ENCODE peak calls at places on chromosome 14, in nine cellular contexts. Q is astrocyte, O is foreskin fibroblast, B is uterus, M is suprapubic skin, C is NT2/D1, D is fibroblast of mammary gland, G is HFF-Myc, Z is spleen. J is an unnamed sample.

GRCh38 chr14:97930191-97930590 is 1133.0 kb downstream of the VRK1 start:
- DNase-seq in Q (no peak), O (no peak), B (no peak), M (no peak), C (no peak), D (no peak), G (no peak), Z (no peak), J (no peak)

GRCh38 chr14:96660135-96660534 is 137.0 kb upstream of the VRK1 start:
- DNase-seq in Q (no peak), O (no peak), B (no peak), M (no peak), C (no peak), D (no peak), G (no peak), Z (no peak), J (no peak)

GRCh38 chr14:31286456-31287293 is 79.1 kb upstream of the HECTD1 start:
- DNase-seq in Q (no peak), O (no peak), B (no peak), M (no peak), C (no peak), D (no peak), G (no peak), Z (no peak), J (peak)

GRCh38 chr14:99589651-99590530 is 14.1 kb downstream of the CCDC85C start:
- DNase-seq in Q (no peak), O (no peak), B (no peak), M (no peak), C (no peak), D (no peak), G (no peak), Z (no peak), J (no peak)

GRCh38 chr14:74324945-74325361 is 22.2 kb upstream of the ABCD4 start:
- DNase-seq in Q (peak), O (peak), B (no peak), M (no peak), C (no peak), D (peak), G (no peak), Z (no peak), J (peak)

GRCh38 chr14:105069887-105070759 is 4.9 kb upstream of the GPR132 start:
- DNase-seq in Q (no peak), O (peak), B (no peak), M (peak), C (no peak), D (peak), G (no peak), Z (peak), J (no peak)

GRCh38 chr14:99821519-99822165 is 28.4 kb downstream of the EML1 start:
- DNase-seq in Q (peak), O (peak), B (peak), M (no peak), C (no peak), D (peak), G (peak), Z (no peak), J (peak)

GRCh38 chr14:78157855-78158436 is 12.2 kb upstream of the NRXN3 start:
- DNase-seq in Q (peak), O (peak), B (no peak), M (no peak), C (no peak), D (peak), G (no peak), Z (no peak), J (peak)

GRCh38 chr14:69363055-69363454 is 35.0 kb downstream of the ERH start:
- DNase-seq in Q (no peak), O (peak), B (no peak), M (no peak), C (no peak), D (peak), G (no peak), Z (no peak), J (no peak)

GRCh38 chr14:63893701-63894458 is 41.1 kb downstream of the SYNE2 start:
- DNase-seq in Q (peak), O (peak), B (peak), M (no peak), C (peak), D (peak), G (no peak), Z (no peak), J (no peak)

GRCh38 chr14:92386637-92387036 is 63.7 kb downstream of the SLC24A4 start:
- DNase-seq in Q (no peak), O (no peak), B (no peak), M (no peak), C (no peak), D (no peak), G (no peak), Z (peak), J (no peak)

GRCh38 chr14:104419865-104420458 is 159.6 kb upstream of the C14orf180 start:
- DNase-seq in Q (no peak), O (no peak), B (no peak), M (no peak), C (no peak), D (no peak), G (no peak), Z (no peak), J (no peak)

GRCh38 chr14:100221419-100222218 is 17.3 kb upstream of the YY1 start:
- DNase-seq in Q (peak), O (peak), B (no peak), M (no peak), C (no peak), D (peak), G (no peak), Z (peak), J (peak)

GRCh38 chr14:105315211-105315721 is 718 bp downstream of the PACS2 start:
- DNase-seq in Q (no peak), O (peak), B (no peak), M (no peak), C (no peak), D (no peak), G (no peak), Z (peak), J (no peak)

GRCh38 chr14:57512221-57512620 is 18.6 kb upstream of the CCDC198 start:
- DNase-seq in Q (no peak), O (no peak), B (no peak), M (no peak), C (no peak), D (peak), G (no peak), Z (no peak), J (no peak)

GRCh38 chr14:63727736-63728728 is at the start of gene SGPP1:
- DNase-seq in Q (peak), O (peak), B (peak), M (peak), C (peak), D (peak), G (peak), Z (peak), J (peak)

GRCh38 chr14:105368032-105368417 is 30.3 kb upstream of the TEX22 start:
- DNase-seq in Q (no peak), O (no peak), B (no peak), M (no peak), C (no peak), D (no peak), G (no peak), Z (no peak), J (no peak)

GRCh38 chr14:87305345-87305744 is 687.6 kb downstream of the GALC start:
- DNase-seq in Q (no peak), O (no peak), B (no peak), M (no peak), C (no peak), D (no peak), G (no peak), Z (no peak), J (no peak)

GRCh38 chr14:55448146-55448614 is 7.8 kb upstream of the TBPL2 start:
- DNase-seq in Q (peak), O (peak), B (peak), M (no peak), C (no peak), D (peak), G (peak), Z (no peak), J (no peak)

GRCh38 chr14:53432378-53432802 is 279.3 kb upstream of the DDHD1 start:
- DNase-seq in Q (peak), O (peak), B (no peak), M (no peak), C (peak), D (peak), G (no peak), Z (no peak), J (peak)

GRCh38 chr14:68306934-68307758 is 485.7 kb downstream of the ZFP36L1 start:
- DNase-seq in Q (peak), O (peak), B (no peak), M (no peak), C (no peak), D (peak), G (no peak), Z (no peak), J (no peak)
- H3K4me3 ChIP-seq in Q (no peak), O (no peak), B (no peak), M (no peak), C (no peak), D (no peak), G (no peak), Z (no peak), J (no peak)

GRCh38 chr14:49962616-49963015 is 69.7 kb downstream of the ARF6 start:
- DNase-seq in Q (no peak), O (no peak), B (no peak), M (no peak), C (no peak), D (peak), G (no peak), Z (no peak), J (no peak)

GRCh38 chr14:49969961-49970360 is 77.1 kb downstream of the ARF6 start:
- DNase-seq in Q (no peak), O (no peak), B (no peak), M (no peak), C (no peak), D (no peak), G (no peak), Z (no peak), J (no peak)

GRCh38 chr14:49966971-49967630 is 74.2 kb downstream of the ARF6 start:
- DNase-seq in Q (no peak), O (no peak), B (no peak), M (no peak), C (no peak), D (no peak), G (no peak), Z (no peak), J (no peak)

GRCh38 chr14:49970474-49971147 is 77.7 kb downstream of the ARF6 start:
- DNase-seq in Q (peak), O (peak), B (no peak), M (no peak), C (no peak), D (peak), G (no peak), Z (no peak), J (no peak)

DNA sequence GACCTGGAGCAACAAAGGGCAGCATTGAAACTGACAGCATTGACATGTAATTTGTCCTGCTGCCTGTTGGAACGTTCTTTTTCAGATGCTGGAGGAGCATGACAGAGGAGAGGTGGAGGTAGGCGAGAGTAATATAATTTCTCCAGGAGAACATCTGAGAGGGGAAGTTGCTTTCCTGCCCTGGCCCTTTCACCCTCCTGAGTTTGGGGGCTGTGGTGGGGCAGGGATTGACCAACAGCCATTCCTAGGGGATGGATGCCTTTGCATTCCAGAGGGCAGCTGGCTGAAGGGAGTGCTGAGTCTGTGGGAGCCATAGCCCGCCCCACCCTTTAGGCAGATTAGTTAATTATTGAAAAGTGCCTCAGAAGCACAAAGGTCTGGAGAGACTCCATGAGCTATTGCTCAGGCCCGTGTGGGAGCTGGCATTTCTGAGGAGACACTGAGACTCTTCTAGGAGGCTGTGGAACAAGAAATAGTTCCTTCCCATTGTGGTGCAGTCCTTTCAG is 73.5 kb downstream of the ARF6 start:
- DNase-seq in Q (no peak), O (peak), B (no peak), M (no peak), C (no peak), D (no peak), G (no peak), Z (no peak), J (no peak)
- H3K4me3 ChIP-seq in Q (no peak), O (no peak), B (no peak), M (no peak), C (no peak), D (no peak), G (no peak), Z (no peak), J (no peak)

DNA sequence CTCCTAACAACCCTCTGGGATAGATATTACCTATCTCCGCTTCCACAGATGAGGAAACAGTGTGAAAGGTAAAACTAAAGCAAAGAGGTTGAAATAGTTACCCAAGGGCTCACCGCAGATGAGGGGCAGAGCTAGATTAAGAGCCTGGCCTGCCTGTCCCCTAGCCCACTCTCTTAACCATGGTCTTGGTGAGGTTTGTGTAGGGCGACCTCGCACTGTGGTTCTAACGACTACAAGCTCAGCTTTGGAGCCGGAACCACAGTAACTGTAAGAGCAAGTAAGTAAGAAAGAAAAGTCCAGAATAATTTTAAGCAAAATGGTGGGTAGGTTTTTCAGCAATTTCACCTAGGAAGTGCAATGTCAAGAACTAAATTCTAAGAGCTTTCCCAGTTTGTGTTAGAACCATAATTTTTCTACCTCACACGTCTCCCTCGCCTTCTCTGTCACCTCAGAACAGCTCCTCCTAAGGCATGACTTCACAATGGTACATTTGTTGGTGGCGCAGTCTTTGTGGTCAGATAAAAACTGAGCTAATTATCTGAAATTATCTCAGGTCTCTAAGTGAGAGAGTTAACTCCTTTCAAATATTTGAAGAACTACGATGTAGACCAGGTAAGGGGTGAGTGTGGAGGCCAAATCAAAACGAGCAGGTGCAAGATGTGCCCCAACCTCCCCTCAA is 64.8 kb downstream of the DAD1 start:
- DNase-seq in Q (no peak), O (no peak), B (no peak), M (no peak), C (no peak), D (no peak), G (no peak), Z (no peak), J (no peak)
- H3K4me3 ChIP-seq in Q (no peak), O (no peak), B (no peak), M (no peak), C (no peak), D (no peak), G (no peak), Z (no peak), J (no peak)

GRCh38 chr14:29900609-29901350 is 26.9 kb downstream of the PRKD1 start:
- DNase-seq in Q (peak), O (no peak), B (no peak), M (no peak), C (no peak), D (no peak), G (no peak), Z (no peak), J (no peak)

GRCh38 chr14:29896354-29896768 is 31.3 kb downstream of the PRKD1 start:
- DNase-seq in Q (no peak), O (no peak), B (no peak), M (no peak), C (no peak), D (no peak), G (no peak), Z (no peak), J (no peak)

GRCh38 chr14:29897181-29897580 is 30.5 kb downstream of the PRKD1 start:
- DNase-seq in Q (no peak), O (no peak), B (no peak), M (no peak), C (no peak), D (no peak), G (no peak), Z (no peak), J (no peak)

GRCh38 chr14:29895591-29896043 is 32.0 kb downstream of the PRKD1 start:
- DNase-seq in Q (no peak), O (no peak), B (no peak), M (no peak), C (no peak), D (no peak), G (no peak), Z (no peak), J (no peak)

GRCh38 chr14:29898470-29898869 is 29.2 kb downstream of the PRKD1 start:
- DNase-seq in Q (no peak), O (no peak), B (no peak), M (no peak), C (no peak), D (no peak), G (no peak), Z (no peak), J (no peak)
- H3K4me3 ChIP-seq in Q (no peak), O (no peak), B (no peak), M (no peak), C (no peak), D (no peak), G (no peak), Z (no peak), J (no peak)

GRCh38 chr14:88322505-88323085 is 474 bp downstream of the KCNK10 start:
- DNase-seq in Q (no peak), O (no peak), B (no peak), M (no peak), C (no peak), D (no peak), G (no peak), Z (no peak), J (no peak)
- H3K4me3 ChIP-seq in Q (peak), O (no peak), B (no peak), M (peak), C (peak), D (no peak), G (no peak), Z (no peak), J (no peak)

GRCh38 chr14:102507026-102507860 is 2.3 kb downstream of the ANKRD9 start:
- DNase-seq in Q (no peak), O (no peak), B (no peak), M (no peak), C (no peak), D (no peak), G (no peak), Z (no peak), J (no peak)
- H3K4me3 ChIP-seq in Q (no peak), O (no peak), B (no peak), M (no peak), C (no peak), D (no peak), G (no peak), Z (no peak), J (no peak)

GRCh38 chr14:22977434-22977683 is 5.0 kb downstream of the AJUBA start:
- DNase-seq in Q (no peak), O (no peak), B (no peak), M (no peak), C (no peak), D (no peak), G (no peak), Z (no peak), J (no peak)
- H3K4me3 ChIP-seq in Q (no peak), O (peak), B (no peak), M (no peak), C (no peak), D (no peak), G (no peak), Z (no peak), J (no peak)

GRCh38 chr14:93528884-93529558 is 98.3 kb downstream of the UNC79 start:
- DNase-seq in Q (no peak), O (no peak), B (no peak), M (no peak), C (no peak), D (no peak), G (no peak), Z (no peak), J (no peak)

GRCh38 chr14:93531644-93532043 is 100.9 kb downstream of the UNC79 start:
- DNase-seq in Q (no peak), O (no peak), B (no peak), M (no peak), C (no peak), D (no peak), G (no peak), Z (no peak), J (no peak)

GRCh38 chr14:93525691-93526451 is 95.1 kb downstream of the UNC79 start:
- DNase-seq in Q (peak), O (no peak), B (no peak), M (no peak), C (no peak), D (peak), G (no peak), Z (no peak), J (no peak)

GRCh38 chr14:93522221-93522620 is 91.5 kb downstream of the UNC79 start:
- DNase-seq in Q (peak), O (no peak), B (no peak), M (no peak), C (no peak), D (no peak), G (no peak), Z (no peak), J (no peak)

GRCh38 chr14:93527076-93527692 is 96.4 kb downstream of the UNC79 start:
- DNase-seq in Q (peak), O (no peak), B (no peak), M (no peak), C (no peak), D (peak), G (no peak), Z (no peak), J (no peak)
- H3K4me3 ChIP-seq in Q (no peak), O (no peak), B (no peak), M (no peak), C (no peak), D (no peak), G (no peak), Z (no peak), J (no peak)

J was measured in Jurkat, Clone E6-1.